ENCODE peak calls at places on chromosomes 5 and 9, in nine cellular contexts. T is GM23248; K is mucosa of gallbladder; X is activated CD8-positive, alpha-beta memory T cell treated with anti-CD3 and anti-CD28 coated beads for 24 hours; U is neuronal stem cell; P is H9; C is right atrium auricular region; Q is endothelial cell of umbilical vein; A is EH. I is an unnamed sample.

GRCh38 chr9:1231998-1232919 is 182.1 kb downstream of the DMRT2 start:
- DNase-seq in T (peak; percentile 93), K (peak; percentile 79), X (no peak), U (no peak), P (no peak), C (peak; percentile 81), Q (no peak), A (peak; percentile 94), I (peak; percentile 67)

GRCh38 chr9:73647560-73647959 is 495.9 kb downstream of the ANXA1 start:
- DNase-seq in T (no peak), K (no peak), X (no peak), U (no peak), P (no peak), C (no peak), Q (no peak), A (no peak), I (no peak)

GRCh38 chr9:88291056-88291455 is 97.2 kb upstream of the SPIN1 start:
- DNase-seq in T (no peak), K (no peak), X (no peak), U (no peak), P (no peak), C (no peak), Q (no peak), A (no peak), I (no peak)

GRCh38 chr9:114291886-114292590 is 30.9 kb upstream of the ORM1 start:
- DNase-seq in T (no peak), K (no peak), X (peak; percentile 30), U (no peak), P (peak; percentile 10), C (no peak), Q (no peak), A (no peak), I (no peak)

GRCh38 chr9:87885484-87886189 is 3.0 kb downstream of the SPATA31E1 start:
- DNase-seq in T (no peak), K (no peak), X (no peak), U (no peak), P (no peak), C (no peak), Q (no peak), A (no peak), I (no peak)

GRCh38 chr9:23123048-23123632 is 676.5 kb downstream of the DMRTA1 start:
- DNase-seq in T (peak; percentile 53), K (peak; percentile 13), X (no peak), U (peak; percentile 41), P (peak; percentile 44), C (no peak), Q (peak; percentile 55), A (no peak), I (no peak)

GRCh38 chr9:85723220-85723619 is 18.5 kb downstream of the AGTPBP1 start:
- DNase-seq in T (no peak), K (no peak), X (peak; percentile 64), U (no peak), P (peak; percentile 91), C (no peak), Q (no peak), A (no peak), I (no peak)

GRCh38 chr9:137451976-137452760 is 7.0 kb downstream of the NSMF start:
- DNase-seq in T (no peak), K (no peak), X (no peak), U (no peak), P (no peak), C (no peak), Q (no peak), A (no peak), I (no peak)

GRCh38 chr9:68488126-68488525 is 52.6 kb downstream of the TMEM252 start:
- DNase-seq in T (no peak), K (no peak), X (no peak), U (no peak), P (no peak), C (no peak), Q (no peak), A (no peak), I (no peak)

GRCh38 chr5:93705896-93706295 is 35.5 kb downstream of the POU5F2 start:
- DNase-seq in T (peak; percentile 40), K (no peak), X (no peak), U (no peak), P (no peak), C (no peak), Q (no peak), A (peak; percentile 31), I (no peak)

GRCh38 chr9:37787059-37787458 is 2.2 kb upstream of the EXOSC3 start:
- DNase-seq in T (no peak), K (no peak), X (no peak), U (no peak), P (peak; percentile 80), C (no peak), Q (no peak), A (no peak), I (no peak)

GRCh38 chr9:85876628-85877027 is 64.3 kb upstream of the NAA35 start:
- DNase-seq in T (no peak), K (no peak), X (no peak), U (no peak), P (no peak), C (no peak), Q (no peak), A (no peak), I (no peak)

GRCh38 chr5:67297376-67297775 is 100.8 kb upstream of the CD180 start:
- DNase-seq in T (no peak), K (no peak), X (no peak), U (no peak), P (no peak), C (no peak), Q (no peak), A (no peak), I (no peak)

GRCh38 chr9:117815315-117815714 is 111.1 kb downstream of the TLR4 start:
- DNase-seq in T (no peak), K (no peak), X (no peak), U (no peak), P (no peak), C (no peak), Q (no peak), A (no peak), I (no peak)

GRCh38 chr5:158538506-158539074 is 561.1 kb downstream of the EBF1 start:
- DNase-seq in T (no peak), K (no peak), X (no peak), U (no peak), P (peak; percentile 39), C (no peak), Q (no peak), A (no peak), I (no peak)

GRCh38 chr5:132773601-132774355 is 3.3 kb downstream of the SEPTIN8 start:
- DNase-seq in T (no peak), K (no peak), X (no peak), U (no peak), P (no peak), C (no peak), Q (no peak), A (no peak), I (no peak)

GRCh38 chr9:35464056-35465025 is 25.6 kb upstream of the RUSC2 start:
- DNase-seq in T (peak; percentile 42), K (no peak), X (no peak), U (no peak), P (no peak), C (no peak), Q (peak; percentile 65), A (no peak), I (no peak)

I was measured in GM04504.